ENCODE peak calls at places on chromosomes 5 and 9, in five cellular contexts. E, W, C, T and G are unnamed samples. For H3K36me3, the result is how much of the 10 kb centered on the place peaks cover.

GRCh38 chr5:14109041-14109747 is 33.9 kb upstream of the TRIO start:
- DNase-seq in E (no peak), W (no peak), C (no peak), T (no peak), G (no peak)

GRCh38 chr9:123174887-123175518 is 93.4 kb downstream of the STRBP start:
- DNase-seq in E (no peak), W (no peak), C (no peak), T (no peak), G (no peak)

GRCh38 chr5:172778223-172778814 is 7.3 kb upstream of the DUSP1 start:
- DNase-seq in E (no peak), W (peak), C (peak), T (no peak), G (no peak)

GRCh38 chr9:92609142-92609500 is 60.8 kb downstream of the IPPK start:
- DNase-seq in E (no peak), W (no peak), C (no peak), T (no peak), G (no peak)

GRCh38 chr5:173625686-173626500 is 9.4 kb upstream of the BOD1 start:
- DNase-seq in E (no peak), W (no peak), C (no peak), T (no peak), G (no peak)

GRCh38 chr9:93177676-93178075 is 6.3 kb upstream of the WNK2 start:
- DNase-seq in E (no peak), W (no peak), C (no peak), T (no peak), G (no peak)

GRCh38 chr5:73213566-73213998 is 40.6 kb downstream of the TMEM174 start:
- DNase-seq in E (no peak), W (peak), C (no peak), T (no peak), G (peak)

GRCh38 chr9:126975327-126976059 is 60.9 kb downstream of the RALGPS1 start:
- DNase-seq in E (no peak), W (no peak), C (no peak), T (no peak), G (no peak)

GRCh38 chr5:153551537-153552079 is 61.1 kb downstream of the GRIA1 start:
- DNase-seq in E (no peak), W (peak), C (no peak), T (no peak), G (peak)

GRCh38 chr9:112047538-112048066 is 127.5 kb downstream of the SUSD1 start:
- DNase-seq in E (no peak), W (no peak), C (no peak), T (no peak), G (no peak)

GRCh38 chr5:43000198-43000840 is 39.8 kb downstream of the ANXA2R start:
- DNase-seq in E (no peak), W (no peak), C (no peak), T (no peak), G (no peak)

GRCh38 chr5:15524712-15525111 is 24.7 kb downstream of the FBXL7 start:
- DNase-seq in E (no peak), W (no peak), C (no peak), T (no peak), G (no peak)

GRCh38 chr9:33818832-33819500 is 2.0 kb downstream of the UBE2R2 start:
- DNase-seq in E (no peak), W (peak), C (no peak), T (no peak), G (no peak)

GRCh38 chr5:54624671-54625583 is 107.4 kb downstream of the SNX18 start:
- DNase-seq in E (no peak), W (no peak), C (no peak), T (no peak), G (no peak)

GRCh38 chr9:112408819-112409218 is 28.9 kb downstream of the HSDL2 start:
- DNase-seq in E (no peak), W (no peak), C (no peak), T (no peak), G (no peak)

GRCh38 chr9:16147726-16148125 is 594.9 kb downstream of the CCDC171 start:
- DNase-seq in E (no peak), W (no peak), C (no peak), T (no peak), G (no peak)

GRCh38 chr5:179716286-179716685 is 16.3 kb upstream of the MAML1 start:
- DNase-seq in E (no peak), W (no peak), C (no peak), T (no peak), G (no peak)

GRCh38 chr5:140253985-140254384 is 48.9 kb downstream of the PFDN1 start:
- DNase-seq in E (no peak), W (peak), C (no peak), T (no peak), G (no peak)

GRCh38 chr5:146283344-146283761 is 55.3 kb upstream of the POU4F3 start:
- DNase-seq in E (no peak), W (peak), C (no peak), T (no peak), G (peak)

GRCh38 chr5:66931651-66932050 is 264.9 kb downstream of the CD180 start:
- DNase-seq in E (no peak), W (no peak), C (no peak), T (no peak), G (no peak)

GRCh38 chr5:168076561-168076991 is 214.9 kb upstream of the WWC1 start:
- DNase-seq in E (no peak), W (peak), C (peak), T (no peak), G (no peak)

GRCh38 chr5:96942911-96943310 is 7.0 kb downstream of the LNPEP start:
- DNase-seq in E (no peak), W (no peak), C (no peak), T (no peak), G (no peak)

GRCh38 chr5:111432828-111433536 is 79.4 kb downstream of the STARD4 start:
- DNase-seq in E (no peak), W (no peak), C (no peak), T (no peak), G (no peak)

GRCh38 chr9:126058631-126059030 is 268.0 kb upstream of the MVB12B start:
- DNase-seq in E (no peak), W (no peak), C (no peak), T (no peak), G (no peak)

GRCh38 chr5:171984748-171985419 is 21.6 kb downstream of the FBXW11 start:
- DNase-seq in E (no peak), W (peak), C (no peak), T (peak), G (peak)

GRCh38 chr9:78713746-78714405 is 417.0 kb downstream of the PSAT1 start:
- DNase-seq in E (no peak), W (peak), C (no peak), T (no peak), G (no peak)

GRCh38 chr9:3224931-3225330 is 300.9 kb downstream of the RFX3 start:
- DNase-seq in E (no peak), W (no peak), C (no peak), T (no peak), G (no peak)

GRCh38 chr5:112685929-112686328 is 51.8 kb upstream of the APC start:
- DNase-seq in E (no peak), W (no peak), C (no peak), T (no peak), G (no peak)

DNA sequence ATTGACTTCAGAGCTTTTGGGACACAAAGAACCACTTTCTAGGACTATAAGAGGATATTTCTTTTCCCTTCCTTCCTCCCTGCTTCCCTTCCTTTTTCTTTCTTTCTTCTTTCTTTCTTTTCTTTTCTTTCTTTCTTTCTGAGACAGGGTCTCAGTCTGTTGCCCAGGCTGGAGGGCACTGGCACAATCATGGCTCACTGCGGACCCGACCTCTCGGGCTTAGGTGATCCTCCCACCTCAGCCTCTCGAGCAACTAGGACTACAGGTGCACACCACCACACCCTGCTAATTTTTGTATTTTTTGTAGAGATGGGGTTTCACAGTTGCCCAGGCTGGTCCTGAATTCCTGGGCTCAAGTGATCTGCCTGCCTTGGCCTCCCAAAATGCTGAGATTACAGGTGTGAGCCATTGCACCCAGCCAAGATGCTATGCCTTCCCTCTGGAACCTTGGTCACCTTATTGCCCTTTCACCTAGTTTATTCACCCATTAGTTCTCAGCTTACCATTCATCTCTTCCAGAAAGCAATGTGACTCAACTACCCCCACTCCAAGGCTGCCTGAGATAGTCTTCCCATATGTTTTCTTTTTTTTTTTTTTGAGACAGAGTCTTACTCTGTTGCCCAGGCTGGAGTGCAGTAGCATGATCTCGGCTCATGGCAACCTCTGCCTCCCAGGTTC is 10.1 kb downstream of the PLIN2 start:
- DNase-seq in E (no peak), W (no peak), C (no peak), T (no peak), G (no peak)
- H3K36me3 ChIP-seq in E (half or more), W (under half), C (half or more), T (half or more), G (under half)

GRCh38 chr9:86322973-86323644 is 31.1 kb downstream of the TUT7 start:
- DNase-seq in E (no peak), W (peak), C (no peak), T (no peak), G (no peak)
- H3K36me3 ChIP-seq in E (half or more), W (half or more), C (half or more), T (half or more), G (under half)

GRCh38 chr9:7791364-7791763 is 8.2 kb downstream of the DMAC1 start:
- DNase-seq in E (no peak), W (no peak), C (no peak), T (no peak), G (no peak)
- H3K36me3 ChIP-seq in E (under half), W (under half), C (half or more), T (under half), G (under half)

DNA sequence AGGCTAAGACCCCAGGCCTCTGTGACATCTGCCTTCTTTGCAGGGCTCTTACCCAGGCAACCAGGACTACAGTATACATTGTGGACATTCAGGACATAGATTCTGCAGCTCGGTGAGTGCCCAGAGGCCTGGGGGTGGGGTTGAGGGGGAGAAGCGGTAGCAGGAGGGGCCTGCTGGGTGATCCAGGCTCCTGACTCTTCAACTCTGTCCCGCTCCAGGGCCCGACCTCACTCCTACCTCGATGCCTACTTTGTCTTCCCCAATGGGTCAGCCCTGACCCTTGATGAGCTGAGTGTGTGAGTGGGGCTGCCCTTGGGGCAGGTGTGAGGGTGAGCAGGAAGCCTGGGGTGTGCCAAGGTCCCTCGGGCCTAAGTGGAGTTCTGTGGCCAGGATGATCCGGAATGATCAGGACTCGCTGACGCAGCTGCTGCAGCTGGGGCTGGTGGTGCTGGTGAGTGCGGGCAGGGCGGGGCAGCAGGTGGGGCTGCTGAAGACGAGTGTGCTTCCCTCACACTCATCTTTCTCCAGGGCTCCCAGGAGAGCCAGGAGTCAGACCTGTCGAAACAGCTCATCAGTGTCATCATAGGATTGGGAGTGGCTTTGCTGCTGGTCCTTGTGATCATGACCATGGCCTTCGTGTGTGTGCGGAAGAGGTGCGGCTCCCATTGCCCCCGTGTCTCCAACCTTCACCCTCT is 19.8 kb downstream of the GPRIN1 start:
- DNase-seq in E (no peak), W (no peak), C (no peak), T (no peak), G (no peak)
- H3K36me3 ChIP-seq in E (under half), W (under half), C (under half), T (under half), G (under half)

GRCh38 chr5:119541716-119542115 is 87.6 kb upstream of the FAM170A start:
- DNase-seq in E (no peak), W (no peak), C (no peak), T (no peak), G (no peak)
- H3K36me3 ChIP-seq in E (under half), W (under half), C (half or more), T (under half), G (under half)

GRCh38 chr5:75364571-75365280 is 27.7 kb downstream of the HMGCR start:
- DNase-seq in E (no peak), W (no peak), C (no peak), T (no peak), G (no peak)

GRCh38 chr5:75363111-75363510 is 26.1 kb downstream of the HMGCR start:
- DNase-seq in E (no peak), W (no peak), C (no peak), T (no peak), G (no peak)

GRCh38 chr5:75361310-75361709 is 24.3 kb downstream of the HMGCR start:
- DNase-seq in E (no peak), W (no peak), C (no peak), T (no peak), G (no peak)

GRCh38 chr5:75363726-75364495 is 26.9 kb downstream of the HMGCR start:
- DNase-seq in E (no peak), W (no peak), C (no peak), T (no peak), G (no peak)

GRCh38 chr5:75362474-75362975 is 25.5 kb downstream of the HMGCR start:
- DNase-seq in E (no peak), W (no peak), C (no peak), T (no peak), G (no peak)
- H3K36me3 ChIP-seq in E (under half), W (under half), C (under half), T (under half), G (under half)

GRCh38 chr5:141825241-141825671 is 53.0 kb downstream of the PCDH1 start:
- DNase-seq in E (no peak), W (no peak), C (no peak), T (no peak), G (no peak)

GRCh38 chr5:141826674-141827073 is 51.5 kb downstream of the PCDH1 start:
- DNase-seq in E (no peak), W (no peak), C (peak), T (no peak), G (no peak)

GRCh38 chr5:141828162-141828561 is 50.0 kb downstream of the PCDH1 start:
- DNase-seq in E (no peak), W (no peak), C (no peak), T (no peak), G (no peak)

GRCh38 chr5:141824717-141825116 is 53.5 kb downstream of the PCDH1 start:
- DNase-seq in E (no peak), W (no peak), C (no peak), T (no peak), G (no peak)

DNA sequence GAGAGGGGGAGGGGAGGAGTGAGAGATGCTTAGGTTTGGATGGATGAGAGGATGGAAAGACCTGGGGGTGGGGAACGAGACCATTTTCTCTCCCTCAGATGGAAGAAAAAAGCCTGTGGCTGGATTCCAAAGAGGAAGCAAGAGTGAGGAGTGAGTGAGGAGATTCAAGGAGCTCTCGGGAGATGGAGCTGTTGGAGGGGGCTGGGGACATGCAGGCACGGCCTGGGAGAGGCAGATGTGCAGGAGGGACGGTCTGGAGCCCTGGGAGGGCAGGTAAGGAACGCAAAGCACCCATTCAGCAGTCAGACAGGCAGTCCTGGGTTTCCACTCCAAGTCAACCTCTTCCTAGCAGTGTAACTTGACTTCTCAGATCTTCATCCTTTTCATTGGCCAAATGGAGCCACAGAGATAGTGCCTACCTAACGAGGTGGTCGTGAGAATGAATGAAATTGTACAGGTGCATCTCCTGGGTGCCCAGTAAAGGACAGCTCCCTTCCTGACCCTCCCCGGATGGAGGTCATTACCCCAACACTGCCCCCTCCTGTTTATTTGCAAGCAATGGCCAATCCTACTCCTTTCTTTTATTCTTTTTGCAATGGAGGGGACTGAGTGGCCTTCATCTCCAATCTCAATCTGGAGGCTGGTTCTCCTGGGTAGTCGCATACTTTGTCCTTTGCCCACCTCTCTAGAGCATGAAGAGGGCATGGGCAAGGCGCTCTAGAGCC is 52.2 kb downstream of the PCDH1 start:
- DNase-seq in E (no peak), W (no peak), C (no peak), T (no peak), G (no peak)
- H3K36me3 ChIP-seq in E (under half), W (under half), C (under half), T (under half), G (under half)

DNA sequence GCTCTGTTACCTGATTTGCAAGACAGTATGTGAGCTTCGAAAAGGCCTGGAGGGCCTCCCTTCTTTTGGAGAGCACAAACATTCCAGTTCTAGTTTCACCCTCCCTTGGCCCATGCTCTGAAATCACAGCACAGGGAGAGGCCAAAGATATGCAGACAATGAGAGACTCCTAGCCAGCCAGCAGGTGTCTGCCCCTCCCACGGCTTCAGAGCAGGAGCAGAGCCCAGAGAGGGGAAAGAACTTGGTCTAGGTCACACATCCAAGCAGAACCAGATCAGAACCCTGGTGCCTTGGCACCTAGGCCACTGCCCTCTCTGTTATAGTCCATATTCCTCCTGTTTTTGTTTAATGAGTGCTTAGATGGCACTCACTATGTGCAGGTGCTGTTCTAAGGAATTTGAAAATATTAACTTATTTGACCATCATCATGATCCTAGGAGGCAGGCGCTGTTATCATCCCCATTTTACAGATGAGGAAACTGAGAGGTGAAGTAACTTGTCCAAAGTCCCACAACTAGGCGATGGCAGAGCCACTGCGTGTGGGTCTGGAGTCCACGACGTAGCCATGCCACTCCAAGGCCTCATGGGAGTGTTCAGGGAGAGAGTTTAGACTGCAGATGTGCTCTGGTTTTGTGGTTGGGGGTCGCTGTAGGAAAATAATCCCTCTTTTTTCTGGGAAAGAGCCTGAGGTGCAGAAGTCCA is 27.2 kb downstream of the TMOD1 start:
- DNase-seq in E (no peak), W (no peak), C (no peak), T (no peak), G (no peak)
- H3K36me3 ChIP-seq in E (under half), W (under half), C (under half), T (under half), G (under half)

DNA sequence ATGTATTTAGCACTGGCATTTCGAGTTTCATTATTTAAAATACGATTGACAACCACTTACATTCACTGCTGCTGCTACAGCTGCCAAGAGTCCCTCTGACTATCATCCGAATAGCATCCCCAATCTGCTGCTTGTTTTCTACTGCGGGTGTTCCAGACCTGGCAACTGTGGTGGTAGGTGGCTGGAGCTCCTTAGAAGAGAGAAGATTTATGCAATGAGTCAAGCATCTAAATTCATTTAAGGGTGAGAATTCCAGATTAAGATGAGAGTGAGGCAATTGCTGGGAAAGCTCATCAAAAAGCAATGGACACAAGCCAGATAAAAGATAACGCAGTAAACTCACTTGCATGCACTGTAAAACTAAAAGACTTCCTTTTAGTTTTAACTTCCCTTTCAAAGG is 3.9 kb downstream of the PLK2 start:
- DNase-seq in E (no peak), W (no peak), C (no peak), T (no peak), G (no peak)
- H3K36me3 ChIP-seq in E (under half), W (half or more), C (half or more), T (under half), G (under half)

GRCh38 chr5:36177154-36177553 is 25.2 kb downstream of the SKP2 start:
- DNase-seq in E (no peak), W (no peak), C (no peak), T (no peak), G (no peak)
- H3K36me3 ChIP-seq in E (under half), W (half or more), C (half or more), T (under half), G (under half)